ENCODE peak calls at places on chromosome 12, in seven cellular contexts. O is right cardiac atrium; Z is body of pancreas; P is sciatic nerve; R is RWPE2; U is gastrocnemius medialis; G is activated naive CD4-positive, alpha-beta T cell treated with anti-CD3 and anti-CD28 coated beads, Interleukin-2, amount 50 U/mL, for 72 hours. X is an unnamed sample.

GRCh38 chr12:7959278-7960063 is 23.5 kb upstream of the SLC2A3 start:
- ATAC-seq in G (peak), R (peak), P (peak), O (peak), U (no peak), Z (no peak), X (peak)

GRCh38 chr12:62725781-62726180 is 209.2 kb downstream of the PPM1H start:
- ATAC-seq in U (no peak), R (no peak), Z (no peak), G (no peak), P (no peak), O (no peak), X (no peak)

GRCh38 chr12:120984351-120984898 is 6.1 kb downstream of the HNF1A start:
- ATAC-seq in U (no peak), G (no peak), R (no peak), O (no peak), P (no peak), Z (peak), X (no peak)

GRCh38 chr12:122437656-122438121 is 15.2 kb upstream of the CLIP1 start:
- ATAC-seq in G (no peak), U (peak), R (peak), P (peak), Z (peak), O (peak), X (peak)

GRCh38 chr12:46443594-46444263 is 71.2 kb upstream of the SLC38A2 start:
- ATAC-seq in P (no peak), Z (no peak), O (no peak), U (peak), G (no peak), R (no peak), X (no peak)

GRCh38 chr12:104637616-104638015 is 180.9 kb downstream of the CHST11 start:
- ATAC-seq in Z (peak), G (no peak), O (peak), P (peak), R (no peak), U (no peak), X (no peak)

GRCh38 chr12:13036881-13037280 is 7.3 kb upstream of the FAM234B start:
- ATAC-seq in P (no peak), G (no peak), O (no peak), R (no peak), Z (no peak), U (no peak), X (no peak)

GRCh38 chr12:19431407-19432308 is 7.6 kb upstream of the AEBP2 start:
- ATAC-seq in P (no peak), U (no peak), Z (peak), O (no peak), G (peak), R (peak), X (peak)

GRCh38 chr12:29223936-29224921 is 75.2 kb downstream of the FAR2 start:
- ATAC-seq in U (no peak), G (no peak), R (no peak), P (no peak), Z (no peak), O (no peak), X (no peak)

GRCh38 chr12:90061834-90062233 is 353.2 kb upstream of the ATP2B1 start:
- ATAC-seq in P (no peak), Z (no peak), U (peak), G (no peak), R (no peak), O (no peak), X (no peak)

GRCh38 chr12:42213023-42213422 is 25.0 kb downstream of the YAF2 start:
- ATAC-seq in G (no peak), Z (no peak), O (no peak), U (peak), R (peak), P (no peak), X (no peak)

GRCh38 chr12:112584266-112584722 is 165.5 kb downstream of the PTPN11 start:
- ATAC-seq in Z (no peak), P (no peak), R (no peak), U (no peak), G (no peak), O (no peak), X (no peak)

GRCh38 chr12:30985814-30986452 is 59.4 kb downstream of the TSPAN11 start:
- ATAC-seq in O (peak), P (peak), Z (peak), U (no peak), G (peak), R (peak), X (peak)

GRCh38 chr12:6699989-6700645 is 498 bp downstream of the PIANP start:
- ATAC-seq in R (peak), P (peak), U (no peak), G (peak), O (peak), Z (no peak), X (peak)

GRCh38 chr12:12527820-12528296 is 34.8 kb downstream of the DUSP16 start:
- ATAC-seq in U (no peak), R (no peak), G (peak), P (no peak), Z (peak), O (peak), X (peak)

GRCh38 chr12:47033081-47033480 is 46.3 kb upstream of the PCED1B start:
- ATAC-seq in R (peak), Z (peak), U (peak), O (peak), P (peak), G (peak), X (peak)

GRCh38 chr12:101648195-101648594 is 49.2 kb upstream of the CHPT1 start:
- ATAC-seq in P (no peak), O (no peak), R (no peak), Z (no peak), U (no peak), G (no peak), X (no peak)

GRCh38 chr12:23862746-23863145 is 86.7 kb downstream of the SOX5 start:
- ATAC-seq in P (no peak), G (no peak), U (no peak), O (no peak), Z (no peak), R (no peak), X (no peak)

GRCh38 chr12:7647071-7647470 is 18.6 kb downstream of the APOBEC1 start:
- ATAC-seq in R (no peak), G (peak), O (no peak), U (no peak), Z (no peak), P (no peak), X (no peak)

GRCh38 chr12:42281281-42281680 is 43.2 kb upstream of the YAF2 start:
- ATAC-seq in U (no peak), G (no peak), O (no peak), Z (no peak), P (no peak), R (no peak), X (no peak)

GRCh38 chr12:54932691-54933090 is 51.9 kb downstream of the TESPA1 start:
- ATAC-seq in G (no peak), P (peak), O (peak), U (no peak), R (no peak), Z (no peak), X (peak)

GRCh38 chr12:91225316-91225715 is 42.7 kb upstream of the DCN start:
- ATAC-seq in G (no peak), U (peak), R (no peak), O (no peak), P (peak), Z (no peak), X (no peak)

GRCh38 chr12:95836630-95837239 is 22.0 kb upstream of the SNRPF start:
- ATAC-seq in G (no peak), U (no peak), R (peak), P (peak), Z (peak), O (no peak), X (no peak)

GRCh38 chr12:121806556-121807308 is 2.9 kb downstream of the SETD1B start:
- ATAC-seq in R (no peak), O (no peak), G (no peak), P (peak), Z (no peak), U (no peak), X (no peak)

GRCh38 chr12:75704664-75705063 is 193.3 kb upstream of the KRR1 start:
- ATAC-seq in G (no peak), Z (peak), P (no peak), R (no peak), U (no peak), O (no peak), X (no peak)

GRCh38 chr12:70883855-70884254 is 36.7 kb downstream of the PTPRR start:
- ATAC-seq in P (no peak), G (no peak), O (no peak), R (no peak), U (no peak), Z (no peak), X (no peak)

GRCh38 chr12:11539156-11539555 is 110.3 kb upstream of the ETV6 start:
- ATAC-seq in Z (no peak), O (no peak), U (no peak), R (no peak), P (no peak), G (no peak), X (no peak)

GRCh38 chr12:87779016-87779415 is 250.2 kb downstream of the C12orf50 start:
- ATAC-seq in Z (no peak), P (no peak), U (no peak), O (no peak), R (peak), G (no peak), X (no peak)

GRCh38 chr12:75658826-75659823 is 147.7 kb upstream of the KRR1 start:
- ATAC-seq in U (no peak), R (peak), P (peak), Z (no peak), G (peak), O (peak), X (peak)

GRCh38 chr12:105342464-105342863 is 12.0 kb downstream of the C12orf75 start:
- ATAC-seq in P (no peak), O (no peak), R (no peak), G (no peak), Z (no peak), U (no peak), X (no peak)

GRCh38 chr12:19525236-19525635 is 85.9 kb downstream of the AEBP2 start:
- ATAC-seq in P (no peak), R (no peak), U (no peak), G (no peak), Z (no peak), O (no peak), X (no peak)

GRCh38 chr12:49963976-49964815 is 2.5 kb downstream of the AQP5 start:
- ATAC-seq in G (no peak), P (no peak), O (no peak), U (no peak), Z (no peak), R (no peak), X (no peak)

GRCh38 chr12:52190860-52191729 is 719 bp downstream of the KRT80 start:
- ATAC-seq in G (no peak), R (peak), Z (peak), P (no peak), O (no peak), U (no peak), X (no peak)

GRCh38 chr12:52081263-52081733 is 1.8 kb downstream of the SMIM41 start:
- ATAC-seq in O (peak), R (no peak), G (no peak), P (peak), U (peak), Z (no peak), X (peak)

GRCh38 chr12:109531411-109531810 is 41.9 kb downstream of the MMAB start:
- ATAC-seq in G (no peak), P (no peak), U (no peak), O (no peak), R (no peak), Z (no peak), X (no peak)